ENCODE peak calls at places on chromosome 17, in five cellular contexts. J is Peyer's patch, R is K562, U is heart left ventricle, N is transverse colon. S is an unnamed sample. For H3K4me1, the result is how much of the 10 kb centered on the place peaks cover.

GRCh38 chr17:33521784-33522183 is 228.7 kb upstream of the ASIC2 start:
- DNase-seq in N (no peak), J (no peak), U (no peak), R (peak), S (no peak)

GRCh38 chr17:66812571-66812970 is 22.3 kb upstream of the CACNG5 start:
- DNase-seq in U (no peak), J (no peak), R (no peak), N (no peak), S (no peak)

GRCh38 chr17:29591737-29592624 is 951 bp upstream of the ANKRD13B start:
- DNase-seq in N (peak), J (peak), U (peak), R (peak), S (peak)

GRCh38 chr17:19382581-19383444 is 4.2 kb downstream of the MFAP4 start:
- DNase-seq in R (no peak), N (no peak), J (peak), U (peak), S (no peak)

GRCh38 chr17:17398188-17398927 is 78.4 kb upstream of the MED9 start:
- DNase-seq in R (no peak), J (no peak), N (no peak), U (no peak), S (no peak)

GRCh38 chr17:57121308-57122042 is 36.4 kb downstream of the AKAP1 start:
- DNase-seq in N (no peak), J (no peak), U (no peak), R (peak), S (no peak)

GRCh38 chr17:68613739-68614298 is 12.7 kb upstream of the FAM20A start:
- DNase-seq in U (no peak), N (no peak), R (peak), J (no peak), S (no peak)

GRCh38 chr17:40480501-40481003 is 20.9 kb downstream of the TNS4 start:
- DNase-seq in J (peak), R (no peak), U (peak), N (peak), S (no peak)

GRCh38 chr17:35878361-35878760 is 1.8 kb downstream of the CCL5 start:
- DNase-seq in J (no peak), R (no peak), N (no peak), U (no peak), S (no peak)

GRCh38 chr17:81044428-81044763 is 9.4 kb downstream of the BAIAP2 start:
- DNase-seq in R (no peak), U (no peak), J (no peak), N (no peak), S (no peak)
- H3K4me1 ChIP-seq in R (half or more), U (under half), J (under half), N (under half), S (under half)

GRCh38 chr17:3636154-3636907 is at the start of the genes CTNS and SHPK:
- DNase-seq in J (peak), R (peak), N (peak), U (peak), S (peak)
- TF ChIP-seq POLR2A in J (peak), R (peak), N (peak), U (peak), S (no peak)

GRCh38 chr17:78407387-78407990 is 29.0 kb downstream of the PGS1 start:
- DNase-seq in R (no peak), N (no peak), U (no peak), J (no peak), S (no peak)

GRCh38 chr17:78406396-78406795 is 27.9 kb downstream of the PGS1 start:
- DNase-seq in U (no peak), N (no peak), R (no peak), J (no peak), S (no peak)

GRCh38 chr17:78409191-78409621 is 30.8 kb downstream of the PGS1 start:
- DNase-seq in U (no peak), R (no peak), J (peak), N (peak), S (no peak)

GRCh38 chr17:78411241-78411855 is 32.9 kb downstream of the PGS1 start:
- DNase-seq in U (peak), R (peak), J (peak), N (peak), S (no peak)

GRCh38 chr17:78408476-78409020 is 30.1 kb downstream of the PGS1 start:
- DNase-seq in N (peak), R (no peak), J (peak), U (no peak), S (no peak)
- H3K4me1 ChIP-seq in N (under half), R (under half), J (under half), U (under half), S (under half)

DNA sequence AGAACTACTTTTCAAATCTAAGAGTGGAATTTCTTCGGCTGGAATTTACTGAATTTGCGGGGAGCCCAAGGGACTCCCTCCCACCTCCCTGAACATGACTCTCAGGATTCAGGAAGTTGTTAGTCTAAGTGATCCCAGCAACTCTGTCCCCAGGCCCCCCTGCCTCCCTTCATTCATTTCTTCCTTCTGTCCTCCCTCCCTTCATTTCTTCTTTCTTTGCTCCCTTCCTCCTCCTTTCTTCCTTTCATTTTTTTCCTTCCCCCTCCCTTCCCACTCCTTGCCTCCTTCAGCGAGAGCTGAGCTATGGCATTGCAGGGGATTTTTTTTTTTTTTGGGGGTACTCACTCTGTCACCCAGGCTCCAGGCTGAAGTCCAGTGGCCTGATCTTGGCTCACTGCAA is 10.9 kb upstream of the JUP start:
- DNase-seq in U (no peak), R (no peak), J (no peak), N (no peak), S (no peak)
- TF ChIP-seq POLR2A in U (no peak), R (no peak), J (no peak), N (peak), S (no peak)

S was measured in breast epithelium.